ENCODE peak calls at places on chromosomes 1 and 21, in five cellular contexts. G, W, H, V and Q are unnamed samples.

GRCh38 chr1:33339413-33339812 is 18.5 kb upstream of the A3GALT2 start:
- DNase-seq in H (peak), V (no peak), W (no peak), G (peak), Q (no peak)

GRCh38 chr1:91523462-91523861 is 22.8 kb downstream of the CDC7 start:
- DNase-seq in G (no peak), H (no peak), W (no peak), V (no peak), Q (no peak)

GRCh38 chr1:66312316-66312715 is 221.6 kb upstream of the SGIP1 start:
- DNase-seq in V (no peak), W (no peak), H (peak), G (no peak), Q (no peak)

GRCh38 chr1:203326830-203327683 is 21.7 kb downstream of the BTG2 start:
- DNase-seq in W (peak), H (peak), G (peak), V (peak), Q (peak)

GRCh38 chr1:206556748-206557635 is 49.7 kb downstream of the RASSF5 start:
- DNase-seq in W (peak), H (peak), V (peak), G (peak), Q (peak)

GRCh38 chr1:48469616-48470500 is 2.1 kb downstream of the SPATA6 start:
- DNase-seq in V (no peak), H (no peak), G (peak), W (peak), Q (peak)

GRCh38 chr21:31892686-31893085 is 19.9 kb downstream of the HUNK start:
- DNase-seq in H (no peak), W (no peak), G (no peak), V (no peak), Q (no peak)

GRCh38 chr1:2807678-2808385 is 6.3 kb upstream of the TTC34 start:
- DNase-seq in W (no peak), H (no peak), G (no peak), V (no peak), Q (no peak)

GRCh38 chr1:241352401-241352800 is 4.6 kb downstream of the RGS7 start:
- DNase-seq in W (no peak), V (no peak), H (no peak), G (no peak), Q (no peak)

GRCh38 chr1:89820423-89821321 is at the start of gene LRRC8D:
- DNase-seq in G (peak), W (peak), V (peak), H (peak), Q (peak)

GRCh38 chr1:236038034-236038433 is 26.9 kb downstream of the NID1 start:
- DNase-seq in V (no peak), H (no peak), W (no peak), G (no peak), Q (no peak)

GRCh38 chr1:37651803-37652202 is 17.1 kb upstream of the RSPO1 start:
- DNase-seq in V (no peak), W (no peak), G (no peak), H (no peak), Q (no peak)

GRCh38 chr1:53137729-53138128 is 4.7 kb downstream of the SLC1A7 start:
- DNase-seq in G (no peak), W (peak), H (no peak), V (no peak), Q (peak)

GRCh38 chr1:115753371-115753770 is 15.1 kb downstream of the CASQ2 start:
- DNase-seq in W (no peak), G (no peak), V (no peak), H (no peak), Q (no peak)

GRCh38 chr1:197958438-197958837 is 41.3 kb downstream of the LHX9 start:
- DNase-seq in H (peak), G (no peak), V (no peak), W (no peak), Q (no peak)

GRCh38 chr1:201488817-201489581 is 17.9 kb downstream of the CSRP1 start:
- DNase-seq in V (no peak), G (peak), H (no peak), W (no peak), Q (no peak)

GRCh38 chr1:248696261-248696660 is 6.3 kb downstream of the OR14I1 start:
- DNase-seq in V (no peak), H (peak), G (no peak), W (peak), Q (peak)

GRCh38 chr1:153397056-153397923 is 6.4 kb upstream of the S100A8 start:
- DNase-seq in H (peak), G (no peak), W (no peak), V (no peak), Q (no peak)

GRCh38 chr1:228372183-228373003 is 34.2 kb downstream of the TRIM11 start:
- DNase-seq in G (no peak), W (no peak), V (no peak), H (peak), Q (no peak)

GRCh38 chr1:224631471-224632105 is 15.5 kb downstream of the CNIH3 start:
- DNase-seq in V (no peak), G (no peak), H (no peak), W (no peak), Q (no peak)

GRCh38 chr1:229862017-229862774 is 204.8 kb upstream of the GALNT2 start:
- DNase-seq in H (no peak), W (no peak), V (no peak), G (peak), Q (no peak)

GRCh38 chr1:223815865-223816264 is 29.9 kb downstream of the TP53BP2 start:
- DNase-seq in W (no peak), H (no peak), V (no peak), G (no peak), Q (no peak)

GRCh38 chr1:7688659-7689058 is 82.4 kb upstream of the VAMP3 start:
- DNase-seq in V (no peak), H (no peak), G (no peak), W (no peak), Q (no peak)

GRCh38 chr1:24906760-24907490 is 23.2 kb downstream of the RUNX3 start:
- DNase-seq in V (no peak), W (no peak), H (no peak), G (no peak), Q (no peak)

GRCh38 chr1:115323366-115324004 is 14.6 kb downstream of the NGF start:
- DNase-seq in V (no peak), G (no peak), W (no peak), H (no peak), Q (no peak)

GRCh38 chr1:243667591-243667990 is 182.5 kb downstream of the AKT3 start:
- DNase-seq in V (no peak), H (no peak), W (no peak), G (no peak), Q (no peak)

GRCh38 chr1:210292276-210292851 is 36.3 kb upstream of the HHAT start:
- DNase-seq in V (no peak), W (no peak), G (peak), H (peak), Q (no peak)

GRCh38 chr1:189289346-189289745 is 1188.3 kb downstream of the BRINP3 start:
- DNase-seq in W (no peak), H (no peak), V (no peak), G (no peak), Q (no peak)

GRCh38 chr1:230922620-230923019 is 54.3 kb upstream of the C1orf198 start:
- DNase-seq in H (peak), V (no peak), G (no peak), W (no peak), Q (peak)